ENCODE peak calls at places on chromosomes 6 and 20, in nine cellular contexts. E, C, N, Z, Y, W, V, B and A are unnamed samples. For H3K27me3, the result is how much of the 10 kb centered on the place peaks cover.

GRCh38 chr6:166167801-166168615 is at the start of gene TBXT:
- DNase-seq in E (no peak), C (peak), N (no peak), Z (no peak), Y (no peak), W (no peak), V (no peak), B (no peak), A (no peak)

GRCh38 chr6:73797861-73798260 is 101.9 kb downstream of the CD109 start:
- DNase-seq in E (no peak), C (no peak), N (no peak), Z (peak), Y (no peak), W (no peak), V (no peak), B (no peak), A (no peak)

GRCh38 chr20:8675896-8676295 is 393.0 kb upstream of the PLCB4 start:
- DNase-seq in E (no peak), C (no peak), N (no peak), Z (no peak), Y (no peak), W (no peak), V (no peak), B (no peak), A (no peak)

GRCh38 chr6:28134015-28134414 is 7.7 kb upstream of the ZKSCAN8 start:
- DNase-seq in E (no peak), C (peak), N (peak), Z (peak), Y (no peak), W (no peak), V (no peak), B (no peak), A (peak)

GRCh38 chr6:76840025-76840745 is 623.1 kb downstream of the HTR1B start:
- DNase-seq in E (no peak), C (no peak), N (no peak), Z (no peak), Y (no peak), W (no peak), V (no peak), B (no peak), A (no peak)

GRCh38 chr20:38725458-38725958 is 1.2 kb downstream of the SLC32A1 start:
- DNase-seq in E (no peak), C (no peak), N (no peak), Z (no peak), Y (no peak), W (no peak), V (no peak), B (no peak), A (no peak)

GRCh38 chr6:35385457-35386202 is 43.3 kb downstream of the PPARD start:
- DNase-seq in E (peak), C (peak), N (no peak), Z (peak), Y (no peak), W (no peak), V (no peak), B (no peak), A (no peak)

GRCh38 chr20:19348582-19348981 is 136.1 kb downstream of the SLC24A3 start:
- DNase-seq in E (no peak), C (no peak), N (no peak), Z (no peak), Y (no peak), W (no peak), V (no peak), B (no peak), A (no peak)

GRCh38 chr20:21147593-21147992 is 21.7 kb downstream of the KIZ start:
- DNase-seq in E (no peak), C (no peak), N (peak), Z (peak), Y (no peak), W (no peak), V (no peak), B (no peak), A (no peak)
- H3K27me3 ChIP-seq in E (under half), C (under half), N (under half), Z (under half), Y (under half), W (under half), V (under half), B (under half), A (under half)

GRCh38 chr20:63404129-63405085 is 43.3 kb upstream of the CHRNA4 start:
- DNase-seq in E (no peak), C (no peak), N (no peak), Z (no peak), Y (no peak), W (no peak), V (no peak), B (no peak), A (no peak)
- H3K27me3 ChIP-seq in E (under half), C (under half), N (under half), Z (under half), Y (under half), W (under half), V (under half), B (under half), A (under half)

DNA sequence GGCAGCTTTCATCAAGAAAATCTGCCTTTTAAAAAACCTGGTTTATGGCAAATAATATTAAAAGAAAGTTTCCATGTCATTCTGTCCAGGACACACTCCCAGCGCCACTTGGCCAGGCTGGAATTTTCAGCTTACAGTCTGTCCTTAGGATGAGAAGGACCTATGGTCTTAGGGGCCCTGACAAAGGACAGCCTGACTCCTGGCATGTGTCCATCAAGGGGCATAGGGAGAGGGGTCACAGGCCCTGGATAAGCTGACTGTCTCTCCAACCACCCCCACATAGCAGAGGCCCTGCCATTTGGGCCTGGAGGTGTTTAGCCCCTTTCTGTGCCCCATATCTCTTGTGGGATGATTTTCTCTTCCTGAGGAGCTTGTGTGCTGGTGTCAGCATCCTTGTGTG is 60.6 kb downstream of the ADTRP start:
- DNase-seq in E (no peak), C (no peak), N (no peak), Z (no peak), Y (no peak), W (no peak), V (no peak), B (no peak), A (no peak)
- H3K27me3 ChIP-seq in E (under half), C (under half), N (under half), Z (under half), Y (under half), W (under half), V (under half), B (under half), A (under half)

GRCh38 chr6:81720427-81720826 is 32.1 kb downstream of the TENT5A start:
- DNase-seq in E (no peak), C (no peak), N (no peak), Z (no peak), Y (no peak), W (no peak), V (no peak), B (no peak), A (no peak)
- H3K27me3 ChIP-seq in E (under half), C (under half), N (under half), Z (under half), Y (under half), W (under half), V (under half), B (under half), A (under half)

DNA sequence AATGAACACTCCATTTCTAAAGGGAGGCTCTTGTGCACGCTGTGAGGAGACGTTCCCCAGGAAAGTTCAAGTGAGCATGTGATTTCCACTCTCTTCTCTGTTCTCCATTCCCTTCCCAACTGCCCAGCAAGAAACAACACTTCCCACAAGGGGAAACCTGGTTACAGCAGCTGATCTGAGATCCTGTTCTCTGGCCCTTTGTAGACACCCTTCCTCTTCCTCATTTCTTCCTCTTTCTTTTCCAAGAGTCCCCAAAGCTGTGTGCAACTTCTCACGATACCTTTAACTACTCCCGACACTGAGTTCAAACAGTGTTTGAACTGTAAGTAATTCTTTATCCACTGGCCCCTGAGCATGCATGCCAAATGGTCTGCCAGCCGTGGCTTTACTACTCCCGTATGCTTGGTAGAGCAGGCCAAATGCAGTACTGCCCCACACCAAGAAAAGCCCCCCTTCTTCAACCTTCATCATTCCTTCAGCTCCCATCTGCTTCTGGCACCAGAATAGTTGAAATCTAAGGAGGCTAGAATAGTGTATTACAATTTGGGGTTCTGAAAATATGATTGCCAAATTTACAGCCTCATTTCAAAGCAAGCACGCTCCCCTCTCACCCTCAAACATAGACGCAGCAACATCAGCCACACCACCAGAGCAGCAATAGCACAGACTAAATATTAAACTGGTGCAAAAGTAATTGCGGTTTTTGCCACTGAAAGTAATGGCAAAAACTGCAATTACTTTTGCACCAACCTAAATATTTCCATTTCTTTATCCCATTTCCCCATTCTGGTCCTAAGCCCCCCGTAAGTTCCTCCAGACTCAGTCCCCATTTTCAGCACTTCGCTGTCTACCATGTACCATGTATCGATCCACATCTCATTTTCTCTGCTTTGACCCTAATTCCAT is 4.3 kb downstream of the HLA-DMB start:
- DNase-seq in E (no peak), C (no peak), N (peak), Z (no peak), Y (no peak), W (no peak), V (no peak), B (peak), A (no peak)
- H3K27me3 ChIP-seq in E (under half), C (under half), N (under half), Z (under half), Y (under half), W (under half), V (under half), B (under half), A (under half)

DNA sequence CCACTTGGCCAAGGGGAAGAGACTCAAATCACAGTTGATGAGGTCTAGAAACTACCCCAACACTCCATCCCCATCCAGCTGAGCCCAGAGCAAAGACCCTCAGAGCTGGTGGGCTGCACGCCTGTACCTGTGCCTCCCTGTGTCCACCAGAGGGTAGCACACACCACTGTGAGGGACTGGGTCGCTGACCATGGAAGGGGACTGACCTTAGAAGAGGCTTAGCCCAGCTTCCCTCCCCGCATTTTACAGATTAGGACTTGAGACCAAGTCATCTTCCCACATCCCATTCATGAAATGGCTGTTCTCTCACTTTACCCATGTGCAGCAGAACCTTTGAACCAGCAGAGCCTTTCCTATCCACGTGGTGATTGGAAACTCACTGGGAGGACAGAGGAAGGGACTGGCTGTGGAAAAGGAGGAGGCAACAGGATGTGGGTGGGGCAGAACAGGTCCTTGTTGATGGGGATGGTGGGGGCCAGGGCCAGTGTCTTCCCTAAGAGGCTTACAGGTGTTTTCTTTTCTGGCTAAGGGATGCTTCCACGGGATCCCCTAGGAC is 44.3 kb downstream of the CPXM1 start:
- DNase-seq in E (no peak), C (peak), N (no peak), Z (peak), Y (no peak), W (no peak), V (no peak), B (no peak), A (peak)
- H3K27me3 ChIP-seq in E (under half), C (under half), N (under half), Z (half or more), Y (under half), W (under half), V (under half), B (under half), A (under half)

GRCh38 chr20:57416296-57417022 is 25.3 kb downstream of the RBM38 start:
- DNase-seq in E (no peak), C (no peak), N (no peak), Z (no peak), Y (no peak), W (no peak), V (no peak), B (no peak), A (no peak)

GRCh38 chr20:57415791-57416190 is 24.6 kb downstream of the RBM38 start:
- DNase-seq in E (no peak), C (no peak), N (no peak), Z (no peak), Y (no peak), W (no peak), V (no peak), B (no peak), A (no peak)

GRCh38 chr20:57414867-57415592 is 23.8 kb downstream of the RBM38 start:
- DNase-seq in E (no peak), C (no peak), N (no peak), Z (no peak), Y (no peak), W (no peak), V (no peak), B (no peak), A (no peak)

GRCh38 chr20:57417830-57418780 is 26.9 kb downstream of the RBM38 start:
- DNase-seq in E (no peak), C (no peak), N (no peak), Z (no peak), Y (no peak), W (no peak), V (no peak), B (no peak), A (no peak)

GRCh38 chr20:57417051-57417689 is 26.0 kb downstream of the RBM38 start:
- DNase-seq in E (no peak), C (no peak), N (peak), Z (no peak), Y (no peak), W (no peak), V (no peak), B (no peak), A (no peak)
- H3K27me3 ChIP-seq in E (under half), C (under half), N (under half), Z (under half), Y (under half), W (under half), V (under half), B (under half), A (under half)

GRCh38 chr20:36377348-36378326 is 71.5 kb downstream of the DLGAP4 start:
- DNase-seq in E (no peak), C (no peak), N (no peak), Z (no peak), Y (no peak), W (no peak), V (no peak), B (no peak), A (no peak)
- H3K27me3 ChIP-seq in E (under half), C (under half), N (under half), Z (half or more), Y (under half), W (under half), V (under half), B (under half), A (under half)

GRCh38 chr20:24577271-24577909 is 108.0 kb downstream of the SYNDIG1 start:
- DNase-seq in E (no peak), C (no peak), N (no peak), Z (no peak), Y (no peak), W (no peak), V (no peak), B (no peak), A (no peak)

GRCh38 chr20:24580006-24580405 is 110.6 kb downstream of the SYNDIG1 start:
- DNase-seq in E (no peak), C (no peak), N (no peak), Z (no peak), Y (no peak), W (no peak), V (no peak), B (no peak), A (no peak)

GRCh38 chr20:24578605-24579004 is 109.2 kb downstream of the SYNDIG1 start:
- DNase-seq in E (no peak), C (no peak), N (no peak), Z (no peak), Y (no peak), W (no peak), V (no peak), B (no peak), A (no peak)

GRCh38 chr20:24579475-24579874 is 110.0 kb downstream of the SYNDIG1 start:
- DNase-seq in E (no peak), C (no peak), N (no peak), Z (no peak), Y (no peak), W (no peak), V (no peak), B (no peak), A (no peak)

DNA sequence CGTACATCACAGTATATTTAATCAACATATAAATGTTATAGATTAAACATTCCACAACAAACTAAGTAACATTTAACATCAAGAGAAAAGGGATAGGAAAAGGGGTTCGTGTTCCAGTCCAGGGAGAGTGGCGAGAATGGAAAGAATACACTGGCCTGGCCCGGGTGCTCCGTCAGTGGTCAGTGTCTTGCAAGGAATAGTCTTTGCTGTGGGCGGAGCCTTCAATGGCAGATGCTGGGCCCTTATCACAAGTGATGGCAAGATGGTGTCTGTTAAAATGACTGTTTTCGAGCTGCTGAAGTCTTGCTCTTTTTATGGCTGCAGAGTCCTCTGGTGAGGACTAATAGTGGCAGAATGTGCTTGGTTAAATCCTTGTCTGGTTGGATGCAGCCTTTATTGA is 109.6 kb downstream of the SYNDIG1 start:
- DNase-seq in E (no peak), C (no peak), N (no peak), Z (no peak), Y (no peak), W (no peak), V (no peak), B (no peak), A (no peak)
- H3K27me3 ChIP-seq in E (under half), C (under half), N (under half), Z (under half), Y (under half), W (under half), V (under half), B (under half), A (under half)